ENCODE peak calls at places on chromosomes 13 and 19, in six cellular contexts. L, D, V, P, U and Z are unnamed samples.

GRCh38 chr19:45294291-45295029 is 28.2 kb downstream of the CKM start:
- DNase-seq in U (no peak), P (no peak), V (no peak), D (no peak), L (no peak), Z (no peak)

GRCh38 chr13:51025245-51025872 is 85.7 kb downstream of the C13orf42 start:
- DNase-seq in P (no peak), U (no peak), L (no peak), D (no peak), V (no peak), Z (no peak)

GRCh38 chr19:33809960-33810359 is 13.3 kb downstream of the KCTD15 start:
- DNase-seq in U (no peak), V (no peak), P (no peak), D (peak; percentile 27), L (no peak), Z (no peak)

GRCh38 chr13:94121686-94122085 is 357.8 kb downstream of the DCT start:
- DNase-seq in U (no peak), D (no peak), P (no peak), L (no peak), V (no peak), Z (no peak)

GRCh38 chr19:36009220-36009619 is 607 bp upstream of the SYNE4 start:
- DNase-seq in P (no peak), L (no peak), V (no peak), D (no peak), U (peak; percentile 90), Z (peak; percentile 72)

GRCh38 chr13:99380402-99380801 is 73.2 kb upstream of the GPR183 start:
- DNase-seq in P (no peak), D (no peak), U (no peak), L (no peak), V (no peak), Z (no peak)

GRCh38 chr13:80684525-80685017 is 343.6 kb upstream of the SPRY2 start:
- DNase-seq in U (no peak), D (no peak), P (no peak), V (no peak), L (no peak), Z (no peak)

GRCh38 chr13:86002921-86003488 is 203.8 kb upstream of the SLITRK6 start:
- DNase-seq in L (no peak), U (no peak), D (no peak), P (no peak), V (no peak), Z (no peak)

GRCh38 chr13:27353166-27353583 is 71.2 kb upstream of the GTF3A start:
- DNase-seq in V (peak; percentile 30), L (no peak), D (no peak), U (no peak), P (no peak), Z (no peak)

GRCh38 chr19:43651758-43652545 is 12.3 kb upstream of the CADM4 start:
- DNase-seq in P (no peak), D (peak; percentile 70), U (peak; percentile 72), L (no peak), V (peak; percentile 75), Z (peak; percentile 84)

GRCh38 chr13:82878536-82878935 is 1003.7 kb downstream of the SLITRK1 start:
- DNase-seq in U (no peak), L (no peak), V (no peak), P (no peak), D (no peak), Z (no peak)

GRCh38 chr13:34216251-34216650 is 398.3 kb downstream of the RFC3 start:
- DNase-seq in L (no peak), V (no peak), P (no peak), U (no peak), D (no peak), Z (no peak)

GRCh38 chr19:38842439-38843174 is 7.2 kb downstream of the HNRNPL start:
- DNase-seq in P (no peak), U (no peak), L (no peak), D (no peak), V (no peak), Z (no peak)

GRCh38 chr13:41019027-41019487 is at the start of gene ELF1:
- DNase-seq in V (peak; percentile 65), L (peak; percentile 85), P (no peak), D (peak; percentile 43), U (no peak), Z (no peak)

GRCh38 chr19:47272448-47273312 is 2.0 kb upstream of the INAFM1 start:
- DNase-seq in D (no peak), L (no peak), V (no peak), P (no peak), U (no peak), Z (no peak)

GRCh38 chr13:31063734-31064133 is 98.0 kb downstream of the HSPH1 start:
- DNase-seq in V (no peak), P (no peak), D (no peak), L (no peak), U (no peak), Z (no peak)

GRCh38 chr19:58549664-58550361 is 5.1 kb downstream of the CHMP2A start:
- DNase-seq in V (no peak), D (no peak), U (no peak), P (no peak), L (no peak), Z (no peak)

GRCh38 chr19:55691561-55692481 is 16.8 kb downstream of the EPN1 start:
- DNase-seq in P (no peak), D (no peak), V (no peak), U (no peak), L (no peak), Z (no peak)

GRCh38 chr19:24073807-24074206 is 13.2 kb upstream of the ZNF254 start:
- DNase-seq in P (no peak), V (no peak), D (no peak), U (no peak), L (no peak), Z (peak; percentile 75)

GRCh38 chr13:99442273-99442895 is 58.9 kb upstream of the TM9SF2 start:
- DNase-seq in P (no peak), U (peak; percentile 58), L (peak; percentile 39), V (peak; percentile 35), D (peak; percentile 30), Z (peak; percentile 18)

GRCh38 chr19:47226426-47227346 is 4.3 kb downstream of the BBC3 start:
- DNase-seq in V (peak; percentile 89), D (peak; percentile 55), L (peak; percentile 76), P (no peak), U (peak; percentile 60), Z (peak; percentile 84)

GRCh38 chr19:2167896-2168618 is 4.3 kb downstream of the DOT1L start:
- DNase-seq in D (no peak), U (no peak), V (peak; percentile 24), P (no peak), L (no peak), Z (no peak)

GRCh38 chr19:46081928-46082727 is 41.3 kb upstream of the IGFL4 start:
- DNase-seq in P (no peak), V (peak; percentile 41), D (peak; percentile 59), L (peak; percentile 48), U (peak; percentile 63), Z (no peak)

GRCh38 chr19:51096473-51097165 is 11.6 kb downstream of the CTU1 start:
- DNase-seq in P (no peak), U (no peak), V (no peak), D (no peak), L (peak; percentile 21), Z (peak; percentile 61)

GRCh38 chr13:43751624-43752023 is 35.1 kb downstream of the ENOX1 start:
- DNase-seq in U (no peak), L (no peak), D (no peak), P (no peak), V (no peak), Z (no peak)

GRCh38 chr19:27770095-27770494 is 1442.9 kb downstream of the UQCRFS1 start:
- DNase-seq in L (no peak), P (no peak), D (no peak), V (no peak), U (no peak), Z (no peak)

GRCh38 chr13:80753951-80754350 is 413.0 kb upstream of the SPRY2 start:
- DNase-seq in U (no peak), V (no peak), P (no peak), L (no peak), D (no peak), Z (no peak)

GRCh38 chr19:2560369-2560768 is 84.4 kb downstream of the GADD45B start:
- DNase-seq in D (no peak), P (no peak), U (no peak), L (no peak), V (no peak), Z (no peak)

GRCh38 chr19:35204799-35205732 is 23.5 kb downstream of the FAM187B start:
- DNase-seq in L (no peak), V (no peak), U (no peak), P (no peak), D (no peak), Z (no peak)

GRCh38 chr19:40613669-40614594 is 12.8 kb downstream of the LTBP4 start:
- DNase-seq in P (no peak), V (no peak), D (peak; percentile 76), L (peak; percentile 89), U (no peak), Z (no peak)

GRCh38 chr13:60227168-60227567 is 63.4 kb upstream of the DIAPH3 start:
- DNase-seq in L (no peak), V (no peak), P (no peak), U (no peak), D (no peak), Z (no peak)

GRCh38 chr19:57746580-57747471 is at the start of gene ZNF776:
- DNase-seq in D (peak; percentile 84), P (peak; percentile 43), U (peak; percentile 87), L (peak; percentile 86), V (peak; percentile 88), Z (peak; percentile 94)

GRCh38 chr19:51387924-51388389 is at the start of gene LIM2:
- DNase-seq in U (no peak), V (peak; percentile 59), P (no peak), L (no peak), D (no peak), Z (no peak)

GRCh38 chr19:48738557-48739399 is 1.6 kb downstream of the RASIP1 start:
- DNase-seq in U (peak; percentile 100), V (peak; percentile 92), P (peak; percentile 89), L (peak; percentile 82), D (peak; percentile 98), Z (peak; percentile 84)

GRCh38 chr19:18906605-18907519 is 10.9 kb upstream of the CERS1 start:
- DNase-seq in D (no peak), V (no peak), P (no peak), L (no peak), U (no peak), Z (no peak)
- TF ChIP-seq JUND in D (no peak), V (no peak), P (no peak), L (no peak), U (no peak), Z (no peak)

GRCh38 chr19:4358709-4359626 is 15.6 kb downstream of the MPND start:
- DNase-seq in U (peak; percentile 27), P (no peak), D (no peak), L (no peak), V (no peak), Z (no peak)
- TF ChIP-seq JUND in U (no peak), P (no peak), D (no peak), L (no peak), V (no peak), Z (no peak)

GRCh38 chr13:20366056-20366455 is 133.9 kb upstream of the GJB6 start:
- DNase-seq in U (no peak), V (no peak), P (no peak), L (no peak), D (no peak), Z (no peak)
- TF ChIP-seq JUND in U (no peak), V (no peak), P (no peak), L (no peak), D (no peak), Z (no peak)

GRCh38 chr13:47256618-47257017 is 359.8 kb upstream of the HTR2A start:
- DNase-seq in U (no peak), V (no peak), D (no peak), P (no peak), L (no peak), Z (no peak)
- TF ChIP-seq JUND in U (peak; percentile 58), V (no peak), D (no peak), P (no peak), L (no peak), Z (no peak)